ENCODE peak calls at places on chromosomes 16 and 17, in five cellular contexts. F, T, Q, I and S are unnamed samples.

GRCh38 chr16:10170016-10170415 is 12.2 kb downstream of the GRIN2A start:
- DNase-seq in F (no peak), T (no peak), Q (no peak), I (no peak), S (no peak)

GRCh38 chr17:4769628-4770027 is 2.1 kb upstream of the TM4SF5 start:
- DNase-seq in F (no peak), I (no peak), Q (no peak), T (peak), S (no peak)

GRCh38 chr16:86030116-86030515 is 131.2 kb downstream of the IRF8 start:
- DNase-seq in Q (no peak), T (no peak), F (no peak), I (no peak), S (no peak)

GRCh38 chr16:3959148-3959547 is 78.6 kb upstream of the CREBBP start:
- DNase-seq in T (peak), Q (no peak), I (peak), F (no peak), S (no peak)

GRCh38 chr16:83344014-83344413 is 463.8 kb upstream of the HSBP1 start:
- DNase-seq in I (peak), F (peak), T (peak), Q (no peak), S (no peak)

GRCh38 chr17:77692571-77693161 is 265.8 kb upstream of the TNRC6C start:
- DNase-seq in Q (peak), F (no peak), I (no peak), T (peak), S (no peak)

GRCh38 chr17:79503440-79503839 is 107.4 kb downstream of the RBFOX3 start:
- DNase-seq in T (no peak), F (no peak), I (no peak), Q (no peak), S (no peak)

GRCh38 chr17:31869797-31870568 is 10.9 kb upstream of the COPRS start:
- DNase-seq in T (peak), I (no peak), Q (no peak), F (no peak), S (no peak)

GRCh38 chr16:5252800-5253199 is 155.2 kb upstream of the EEF2KMT start:
- DNase-seq in F (no peak), I (no peak), T (no peak), Q (no peak), S (no peak)

GRCh38 chr17:21549107-21549687 is 143.1 kb upstream of the KCNJ18 start:
- DNase-seq in T (peak), I (peak), Q (no peak), F (no peak), S (no peak)

GRCh38 chr16:20359997-20360396 is 7.5 kb upstream of the UMOD start:
- DNase-seq in I (no peak), Q (no peak), F (no peak), T (no peak), S (peak)

GRCh38 chr17:8472663-8473062 is 37.0 kb downstream of the NDEL1 start:
- DNase-seq in Q (no peak), T (no peak), F (no peak), I (no peak), S (no peak)

GRCh38 chr16:2148714-2149629 is 547 bp downstream of the RAB26 start:
- DNase-seq in Q (no peak), T (no peak), I (no peak), F (no peak), S (no peak)

GRCh38 chr16:12874135-12874534 is 27.3 kb upstream of the SHISA9 start:
- DNase-seq in T (peak), F (peak), I (peak), Q (no peak), S (no peak)

GRCh38 chr17:31915456-31916100 is 14.1 kb upstream of the UTP6 start:
- DNase-seq in I (no peak), Q (no peak), T (no peak), F (no peak), S (no peak)

GRCh38 chr16:67537270-67537635 is 8.6 kb downstream of the RIPOR1 start:
- DNase-seq in I (no peak), T (peak), Q (no peak), F (no peak), S (peak)

GRCh38 chr16:17235147-17235817 is 235.5 kb downstream of the XYLT1 start:
- DNase-seq in F (no peak), T (no peak), I (no peak), Q (no peak), S (no peak)

GRCh38 chr16:66656547-66656946 is 40.0 kb downstream of the CMTM4 start:
- DNase-seq in Q (no peak), F (no peak), I (peak), T (no peak), S (no peak)

GRCh38 chr17:39462644-39463375 is 1.5 kb downstream of the CDK12 start:
- DNase-seq in F (no peak), I (no peak), Q (no peak), T (no peak), S (peak)

GRCh38 chr17:78714534-78714933 is 67.5 kb downstream of the CYTH1 start:
- DNase-seq in F (no peak), T (no peak), I (no peak), Q (no peak), S (no peak)

GRCh38 chr16:75626806-75627205 is 3.7 kb upstream of the ADAT1 start:
- DNase-seq in F (no peak), Q (no peak), T (no peak), I (no peak), S (no peak)

GRCh38 chr17:65398036-65398787 is 163.2 kb downstream of the AXIN2 start:
- DNase-seq in Q (no peak), I (no peak), T (no peak), F (no peak), S (no peak)

GRCh38 chr17:40341808-40342574 is 22.5 kb downstream of the GJD3 start:
- DNase-seq in F (no peak), Q (peak), T (peak), I (peak), S (peak)

GRCh38 chr16:15461376-15461775 is 27.0 kb downstream of the BMERB1 start:
- DNase-seq in I (peak), T (no peak), F (no peak), Q (no peak), S (no peak)

GRCh38 chr17:34386343-34386924 is 23.4 kb upstream of the CCL1 start:
- DNase-seq in T (no peak), Q (no peak), I (no peak), F (no peak), S (no peak)

GRCh38 chr17:78379134-78379497 is 667 bp downstream of the PGS1 start:
- DNase-seq in Q (no peak), T (peak), I (peak), F (no peak), S (no peak)

DNA sequence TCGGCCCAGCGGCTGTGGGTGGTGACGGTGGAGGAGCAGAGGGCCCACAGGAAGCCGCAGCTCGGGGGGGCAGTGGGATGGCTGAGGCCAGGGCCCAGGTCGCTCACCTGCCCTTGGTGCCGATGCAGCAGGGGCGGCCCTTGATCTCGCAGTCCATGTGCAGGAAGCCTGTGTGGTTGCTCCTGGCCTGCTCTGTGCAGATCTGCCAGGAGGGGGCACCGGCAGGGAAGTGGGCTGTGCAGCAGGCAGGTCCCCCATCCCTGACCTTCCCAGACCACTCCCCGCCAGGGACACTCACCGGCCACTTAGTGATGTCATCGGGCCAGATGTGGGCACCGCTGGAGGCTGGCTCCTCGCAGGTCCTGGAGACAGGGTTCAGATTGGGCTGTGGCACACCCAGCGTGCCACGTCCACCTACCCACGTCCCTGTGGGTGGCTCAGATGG is 6.2 kb downstream of the AANAT start:
- DNase-seq in F (no peak), Q (no peak), T (no peak), I (no peak), S (peak)
- TF ChIP-seq CTCF in F (peak), Q (peak), T (peak), I (peak), S (peak)

GRCh38 chr16:64297863-64298579 is 823.8 kb downstream of the CDH11 start:
- DNase-seq in F (no peak), T (no peak), I (no peak), Q (no peak), S (no peak)
- TF ChIP-seq CTCF in F (no peak), T (no peak), I (no peak), Q (no peak), S (no peak)

DNA sequence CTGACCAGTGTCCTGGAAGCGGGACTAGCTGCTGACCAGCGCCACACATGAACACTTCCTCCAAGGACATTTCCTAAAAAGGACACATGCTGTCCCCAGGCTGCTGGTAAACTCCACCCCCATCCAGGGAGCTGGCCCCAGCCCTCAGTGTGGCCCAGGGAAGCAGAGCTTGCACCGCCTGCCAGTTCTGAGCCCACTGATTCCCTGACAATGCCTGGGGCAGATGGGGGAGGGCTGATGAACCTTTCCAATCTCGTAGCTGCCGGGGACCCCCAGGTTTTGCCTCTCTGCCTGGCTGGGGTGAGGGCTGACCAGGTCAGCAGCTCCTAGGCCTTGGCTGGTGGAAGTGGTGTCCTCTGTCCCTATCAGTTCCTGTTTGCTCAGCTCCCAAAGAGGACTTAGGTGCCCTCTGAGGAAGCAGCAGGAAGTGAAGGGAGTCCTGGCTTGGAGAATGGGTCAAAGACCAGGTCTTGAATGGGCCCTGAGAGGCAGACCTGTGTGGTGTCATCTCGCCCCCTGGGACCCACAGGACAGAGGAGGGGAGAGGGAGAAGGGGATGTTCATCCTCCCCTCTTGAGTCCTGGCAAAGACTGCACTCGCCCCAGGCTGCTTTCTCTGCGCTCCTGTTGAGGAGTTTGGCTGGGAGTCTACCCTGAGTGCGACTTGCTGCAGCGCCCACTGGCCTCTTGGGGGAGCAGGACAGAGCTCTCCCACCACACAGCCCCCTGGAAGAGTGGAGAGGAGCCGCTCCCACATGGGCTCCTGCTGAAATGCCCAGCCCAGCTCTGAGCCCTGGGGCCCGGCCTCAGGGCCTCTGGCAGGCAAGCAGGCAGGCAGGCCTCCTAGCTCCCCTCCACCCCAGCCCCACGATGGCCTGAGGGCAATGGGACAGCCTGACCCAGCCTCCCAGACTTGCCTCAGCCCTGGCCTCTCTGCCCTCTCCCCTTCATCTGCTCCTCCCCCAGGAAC is 16.8 kb downstream of the PDK2 start:
- DNase-seq in T (no peak), Q (peak), F (no peak), I (no peak), S (peak)
- TF ChIP-seq CTCF in T (no peak), Q (no peak), F (no peak), I (peak), S (no peak)

GRCh38 chr16:88561485-88562369 is 8.5 kb upstream of the ZC3H18 start:
- DNase-seq in T (peak), Q (no peak), F (no peak), I (peak), S (peak)

GRCh38 chr16:88554711-88555264 is 15.4 kb upstream of the ZC3H18 start:
- DNase-seq in F (no peak), I (no peak), Q (no peak), T (no peak), S (peak)

GRCh38 chr16:88556294-88556988 is 13.8 kb upstream of the ZC3H18 start:
- DNase-seq in F (no peak), Q (no peak), T (no peak), I (no peak), S (no peak)

GRCh38 chr16:88560722-88561484 is 9.3 kb upstream of the ZC3H18 start:
- DNase-seq in I (no peak), F (no peak), T (peak), Q (no peak), S (no peak)

DNA sequence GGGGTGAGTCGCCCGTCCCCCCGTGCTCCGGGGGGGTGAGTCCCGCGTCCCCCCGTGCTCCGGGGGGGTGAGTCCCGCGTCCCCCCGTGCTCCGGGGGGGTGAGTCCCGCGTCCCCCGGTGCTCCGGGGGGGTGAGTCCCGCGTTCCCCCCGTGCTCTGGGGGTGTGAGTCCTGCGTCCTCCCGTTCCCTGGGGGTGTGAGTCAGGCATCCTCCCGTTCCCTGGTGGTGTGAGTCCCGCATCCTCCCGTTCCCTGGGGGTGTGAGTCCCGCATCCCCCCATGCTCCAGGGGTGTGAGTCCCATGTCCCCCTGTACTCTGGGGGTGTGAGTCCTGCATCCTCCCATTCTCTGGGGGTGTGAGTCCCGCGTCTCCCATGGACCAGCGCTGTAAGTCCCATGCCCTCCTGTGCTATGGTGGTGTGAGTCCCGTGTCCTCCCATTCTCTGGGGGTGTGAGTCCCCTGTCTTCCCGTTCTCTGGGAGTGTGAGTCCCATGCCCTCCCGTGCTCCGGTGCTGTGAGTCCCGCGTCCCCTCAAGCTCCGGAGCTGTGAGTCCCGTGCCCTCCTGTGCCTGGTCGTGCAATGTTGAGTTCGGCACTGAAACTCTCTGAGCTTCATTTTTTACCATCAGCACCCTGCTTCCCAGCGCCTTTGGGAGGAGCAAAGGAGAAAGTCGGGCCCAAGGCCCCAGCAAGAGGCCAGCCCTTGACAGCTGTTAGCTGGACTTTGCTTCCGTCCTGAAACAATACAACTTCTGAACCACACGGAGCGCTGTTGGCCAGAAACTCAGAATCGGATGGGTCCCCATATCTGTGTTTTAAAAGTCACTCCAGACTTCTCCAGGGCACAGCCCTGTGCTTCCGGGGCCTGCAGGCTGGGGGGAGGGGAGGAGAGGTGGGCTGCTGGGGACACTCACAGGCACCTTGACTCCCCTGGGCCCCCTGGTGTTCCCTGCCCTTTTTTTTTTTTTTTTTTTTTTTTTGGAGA is 11.5 kb upstream of the ZC3H18 start:
- DNase-seq in F (no peak), I (peak), Q (peak), T (peak), S (peak)
- TF ChIP-seq CTCF in F (peak), I (peak), Q (peak), T (peak), S (peak)

GRCh38 chr17:44066204-44066930 is at the start of gene LSM12:
- DNase-seq in F (peak), Q (peak), T (peak), I (peak), S (peak)
- TF ChIP-seq CTCF in F (no peak), Q (no peak), T (no peak), I (no peak), S (no peak)